ENCODE peak calls at places on chromosomes 6 and 20, in nine cellular contexts. I is AG09309; Z is amniotic stem cell; B is activated naive CD8-positive, alpha-beta T cell treated with anti-CD3 and anti-CD28 coated beads for 36 hours; S is cerebellum; T is activated CD8-positive, alpha-beta memory T cell treated with anti-CD3 and anti-CD28 coated beads, Interleukin-2, amount 10 ng/mL, durations not matched to agents 7 days and 5 days; P is stimulated activated CD4-positive, alpha-beta T cell treated with anti-CD3 and anti-CD28 coated beads, Interleukin-12 subunit alpha, Interleukin-12 subunit beta, amount 100 ng/mL, for 4 hours; R is NCI-H2081; Q is GM23248. L is an unnamed sample.
A peak's percentile ranks its signal among the peaks of the same experiment; 100 is the strongest.

GRCh38 chr20:62202083-62202395 is 18.0 kb downstream of the HRH3 start:
- DNase-seq in I (no peak), Z (no peak), B (no peak), S (no peak), T (no peak), P (no peak), R (no peak), Q (peak; percentile 47), L (peak; percentile 47)

GRCh38 chr20:63084563-63084927 is 77.8 kb upstream of the BHLHE23 start:
- DNase-seq in I (no peak), Z (no peak), B (no peak), S (no peak), T (no peak), P (no peak), R (no peak), Q (no peak), L (no peak)

GRCh38 chr20:431012-431904 is 23.2 kb downstream of the RBCK1 start:
- DNase-seq in I (peak; percentile 18), Z (peak; percentile 50), B (no peak), S (peak; percentile 86), T (peak; percentile 58), P (no peak), R (peak; percentile 57), Q (peak; percentile 66), L (peak; percentile 70)

GRCh38 chr20:62734881-62735280 is 26.2 kb downstream of the NTSR1 start:
- DNase-seq in I (no peak), Z (no peak), B (no peak), S (no peak), T (no peak), P (no peak), R (no peak), Q (no peak), L (no peak)

GRCh38 chr20:38231786-38232130 is 28.8 kb downstream of the KIAA1755 start:
- DNase-seq in I (no peak), Z (no peak), B (no peak), S (no peak), T (no peak), P (no peak), R (no peak), Q (peak; percentile 64), L (no peak)

GRCh38 chr20:53389516-53389915 is 204.1 kb downstream of the ZNF217 start:
- DNase-seq in I (no peak), Z (no peak), B (no peak), S (no peak), T (no peak), P (no peak), R (no peak), Q (no peak), L (no peak)

GRCh38 chr20:5612476-5613291 is 137.5 kb upstream of the SHLD1 start:
- DNase-seq in I (peak; percentile 65), Z (peak; percentile 66), B (no peak), S (no peak), T (no peak), P (no peak), R (no peak), Q (peak; percentile 83), L (no peak)

GRCh38 chr6:26197736-26198625 is 110.8 kb downstream of the HFE start:
- DNase-seq in I (no peak), Z (no peak), B (peak; percentile 65), S (no peak), T (peak; percentile 81), P (no peak), R (peak; percentile 37), Q (peak; percentile 49), L (peak; percentile 53)

GRCh38 chr6:119547024-119547423 is 197.5 kb upstream of the MAN1A1 start:
- DNase-seq in I (no peak), Z (no peak), B (no peak), S (no peak), T (no peak), P (no peak), R (no peak), Q (no peak), L (no peak)

GRCh38 chr20:36506253-36506652 is 35.1 kb upstream of the MYL9 start:
- DNase-seq in I (no peak), Z (no peak), B (no peak), S (no peak), T (no peak), P (no peak), R (no peak), Q (peak; percentile 34), L (no peak)

GRCh38 chr6:36025932-36026327 is 1.5 kb upstream of the SLC26A8 start:
- DNase-seq in I (no peak), Z (no peak), B (no peak), S (no peak), T (no peak), P (no peak), R (no peak), Q (peak; percentile 51), L (peak; percentile 35)

GRCh38 chr6:50714487-50715379 is 1.4 kb downstream of the TFAP2D start:
- DNase-seq in I (no peak), Z (no peak), B (no peak), S (no peak), T (no peak), P (no peak), R (no peak), Q (no peak), L (no peak)

GRCh38 chr20:48614593-48615274 is 213.1 kb downstream of the PREX1 start:
- DNase-seq in I (no peak), Z (no peak), B (no peak), S (no peak), T (no peak), P (no peak), R (no peak), Q (peak; percentile 6), L (no peak)

GRCh38 chr6:166595061-166595780 is 8.7 kb upstream of the RAMACL start:
- DNase-seq in I (peak; percentile 81), Z (peak; percentile 46), B (no peak), S (no peak), T (peak; percentile 11), P (no peak), R (no peak), Q (peak; percentile 92), L (no peak)

GRCh38 chr6:1390805-1391511 is 1.6 kb downstream of the FOXF2 start:
- DNase-seq in I (no peak), Z (no peak), B (no peak), S (no peak), T (no peak), P (no peak), R (no peak), Q (peak; percentile 63), L (peak; percentile 61)

GRCh38 chr6:123967900-123968299 is 164.2 kb downstream of the NKAIN2 start:
- DNase-seq in I (no peak), Z (no peak), B (no peak), S (no peak), T (no peak), P (no peak), R (peak; percentile 36), Q (no peak), L (no peak)

GRCh38 chr20:58623579-58624473 is 27.3 kb upstream of the STX16 start:
- DNase-seq in I (peak; percentile 62), Z (peak; percentile 85), B (no peak), S (peak; percentile 40), T (no peak), P (no peak), R (no peak), Q (peak; percentile 99), L (peak; percentile 98)

GRCh38 chr6:21928715-21929298 is 335.3 kb downstream of the SOX4 start:
- DNase-seq in I (no peak), Z (no peak), B (no peak), S (no peak), T (no peak), P (no peak), R (no peak), Q (no peak), L (no peak)

GRCh38 chr20:3786126-3786484 is 435 bp downstream of the CENPB start:
- DNase-seq in I (no peak), Z (no peak), B (peak; percentile 49), S (peak; percentile 37), T (peak; percentile 65), P (no peak), R (no peak), Q (peak; percentile 83), L (peak; percentile 67)

GRCh38 chr6:1558388-1558787 is 51.3 kb upstream of the FOXC1 start:
- DNase-seq in I (no peak), Z (no peak), B (no peak), S (no peak), T (no peak), P (no peak), R (no peak), Q (peak; percentile 34), L (no peak)

GRCh38 chr6:20630617-20631448 is 96.6 kb downstream of the CDKAL1 start:
- DNase-seq in I (no peak), Z (no peak), B (no peak), S (no peak), T (no peak), P (no peak), R (peak; percentile 8), Q (no peak), L (no peak)

GRCh38 chr6:36853325-36853724 is 14.1 kb upstream of the CPNE5 start:
- DNase-seq in I (peak; percentile 80), Z (peak; percentile 15), B (no peak), S (no peak), T (no peak), P (no peak), R (no peak), Q (peak; percentile 92), L (peak; percentile 39)

GRCh38 chr6:150417899-150418824 is 49.4 kb downstream of the IYD start:
- DNase-seq in I (peak; percentile 83), Z (peak; percentile 83), B (peak; percentile 16), S (peak; percentile 60), T (peak; percentile 63), P (no peak), R (peak; percentile 39), Q (peak; percentile 93), L (peak; percentile 83)

GRCh38 chr6:44667668-44668390 is 280.3 kb downstream of the CDC5L start:
- DNase-seq in I (no peak), Z (no peak), B (peak; percentile 22), S (no peak), T (peak; percentile 43), P (peak; percentile 30), R (no peak), Q (no peak), L (peak; percentile 64)

GRCh38 chr6:125533710-125534397 is 215.6 kb upstream of the HEY2 start:
- DNase-seq in I (no peak), Z (no peak), B (no peak), S (no peak), T (no peak), P (no peak), R (no peak), Q (no peak), L (peak; percentile 73)

GRCh38 chr6:130622142-130622541 is 205.1 kb upstream of the SMLR1 start:
- DNase-seq in I (no peak), Z (no peak), B (no peak), S (no peak), T (no peak), P (no peak), R (no peak), Q (peak; percentile 36), L (no peak)

GRCh38 chr6:125273965-125274364 is 27.8 kb downstream of the HDDC2 start:
- DNase-seq in I (no peak), Z (no peak), B (no peak), S (peak; percentile 38), T (no peak), P (no peak), R (no peak), Q (peak; percentile 29), L (peak; percentile 82)

GRCh38 chr6:28648035-28648877 is 122.6 kb downstream of the GPX5 start:
- DNase-seq in I (peak; percentile 24), Z (no peak), B (peak; percentile 73), S (peak; percentile 64), T (peak; percentile 67), P (peak; percentile 66), R (peak; percentile 83), Q (peak; percentile 77), L (peak; percentile 86)

GRCh38 chr6:1672379-1672778 is 62.7 kb downstream of the FOXC1 start:
- DNase-seq in I (no peak), Z (no peak), B (no peak), S (no peak), T (no peak), P (no peak), R (no peak), Q (no peak), L (no peak)